ENCODE peak calls at places on chromosomes 1 and 21, in five cellular contexts. N is Calu3, O is hepatocyte, X is IMR-90, T is GM13977. Z is an unnamed sample.

GRCh38 chr1:93671090-93671743 is 10.4 kb downstream of the BCAR3 start:
- DNase-seq in N (no peak), O (no peak), X (no peak), T (no peak), Z (no peak)

GRCh38 chr1:184930645-184931044 is 43.7 kb downstream of the NIBAN1 start:
- DNase-seq in N (no peak), O (no peak), X (no peak), T (no peak), Z (no peak)

GRCh38 chr1:227797144-227797543 is 18.3 kb upstream of the PRSS38 start:
- DNase-seq in N (no peak), O (no peak), X (no peak), T (no peak), Z (no peak)

GRCh38 chr1:66490817-66491216 is 43.1 kb upstream of the SGIP1 start:
- DNase-seq in N (no peak), O (no peak), X (peak), T (no peak), Z (no peak)

GRCh38 chr1:225820522-225821120 is 10.7 kb downstream of the EPHX1 start:
- DNase-seq in N (no peak), O (no peak), X (no peak), T (no peak), Z (no peak)

GRCh38 chr21:38527737-38528136 is 29.5 kb upstream of the ERG start:
- DNase-seq in N (no peak), O (peak), X (no peak), T (no peak), Z (no peak)

GRCh38 chr21:38438476-38438893 is 59.8 kb downstream of the ERG start:
- DNase-seq in N (peak), O (peak), X (peak), T (no peak), Z (no peak)

GRCh38 chr1:30366914-30367313 is 356.5 kb downstream of the MATN1 start:
- DNase-seq in N (no peak), O (no peak), X (no peak), T (no peak), Z (no peak)

GRCh38 chr1:23557471-23558124 is 1.7 kb downstream of the ID3 start:
- DNase-seq in N (no peak), O (no peak), X (peak), T (no peak), Z (no peak)

GRCh38 chr1:34529935-34530859 is 224.7 kb upstream of the GJB5 start:
- DNase-seq in N (no peak), O (no peak), X (no peak), T (peak), Z (peak)

GRCh38 chr1:150152182-150152536 is 2.4 kb downstream of the PLEKHO1 start:
- DNase-seq in N (no peak), O (no peak), X (no peak), T (no peak), Z (no peak)

GRCh38 chr1:221858758-221859157 is 116.9 kb upstream of the DUSP10 start:
- DNase-seq in N (no peak), O (no peak), X (peak), T (no peak), Z (no peak)

GRCh38 chr1:34639701-34640100 is 115.1 kb upstream of the GJB5 start:
- DNase-seq in N (no peak), O (no peak), X (no peak), T (no peak), Z (no peak)

GRCh38 chr21:46643379-46644177 is 8.1 kb downstream of the PRMT2 start:
- DNase-seq in N (no peak), O (no peak), X (no peak), T (no peak), Z (no peak)

DNA sequence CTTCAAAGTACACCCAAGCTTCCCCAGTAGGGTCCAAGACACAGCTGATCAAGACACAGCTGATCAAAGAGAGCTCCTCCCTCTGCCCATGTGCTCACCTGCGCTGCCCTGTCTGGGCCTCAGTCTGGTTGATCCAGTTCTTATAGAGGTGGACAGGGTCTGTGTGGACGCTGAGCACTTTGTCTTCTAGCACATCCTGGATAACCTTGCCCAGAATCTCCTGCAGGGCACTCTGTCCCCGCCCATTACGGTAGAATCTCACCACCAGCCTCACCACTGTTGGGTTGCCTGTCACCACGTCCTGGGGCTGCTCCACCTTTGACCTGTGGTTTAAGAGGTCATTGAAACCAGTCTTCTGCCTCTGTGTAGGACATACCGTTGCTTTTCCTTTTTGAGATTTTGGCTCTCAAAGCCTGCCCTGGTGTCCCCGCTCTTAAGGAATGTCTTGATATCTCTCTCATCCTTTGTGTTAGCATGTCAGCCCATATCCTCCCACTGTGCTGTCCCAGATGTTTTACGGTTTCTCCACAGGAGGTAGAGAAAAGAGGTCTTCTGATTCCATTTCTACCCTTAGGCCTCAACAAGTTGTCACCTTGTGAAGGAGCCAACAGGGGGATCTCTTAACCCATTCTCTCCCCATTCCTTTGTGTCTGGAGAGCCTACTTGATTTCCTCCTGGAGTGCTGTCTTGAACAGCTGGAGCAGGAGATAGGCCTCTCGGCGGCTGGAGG is 33.5 kb downstream of the IQGAP3 start:
- DNase-seq in N (no peak), O (no peak), X (no peak), T (no peak), Z (no peak)
- TF ChIP-seq CTCF in N (no peak), O (no peak), X (no peak), T (no peak), Z (no peak)

DNA sequence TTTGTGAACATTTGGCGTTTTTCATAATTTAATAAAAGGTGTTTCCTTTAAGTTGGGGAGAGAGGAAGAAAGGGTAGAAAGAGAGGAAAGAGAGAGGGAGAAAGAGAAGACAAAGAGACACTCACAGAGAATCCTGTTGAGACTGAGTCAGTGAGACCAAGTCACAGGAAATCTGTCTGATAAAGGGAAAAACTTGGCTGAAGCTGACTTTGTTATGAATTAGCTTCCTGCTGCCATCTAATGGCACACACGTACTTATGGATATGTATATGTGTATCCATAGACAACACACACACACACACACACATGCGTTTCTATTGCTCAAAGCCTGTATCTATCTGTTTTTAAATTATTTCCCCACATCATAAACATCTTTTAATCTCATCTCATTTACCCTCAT is 42.5 kb upstream of the DISC1 start:
- DNase-seq in N (peak), O (peak), X (peak), T (peak), Z (peak)
- TF ChIP-seq CTCF in N (peak), O (peak), X (peak), T (peak), Z (peak)

GRCh38 chr21:27426196-27426595 is 459.3 kb upstream of the ADAMTS5 start:
- DNase-seq in N (no peak), O (no peak), X (no peak), T (no peak), Z (no peak)

GRCh38 chr21:27423906-27424595 is 457.2 kb upstream of the ADAMTS5 start:
- DNase-seq in N (peak), O (peak), X (peak), T (no peak), Z (no peak)

GRCh38 chr21:27425574-27425973 is 458.7 kb upstream of the ADAMTS5 start:
- DNase-seq in N (no peak), O (no peak), X (peak), T (no peak), Z (no peak)

GRCh38 chr21:27424601-27425000 is 457.7 kb upstream of the ADAMTS5 start:
- DNase-seq in N (no peak), O (no peak), X (peak), T (no peak), Z (no peak)

DNA sequence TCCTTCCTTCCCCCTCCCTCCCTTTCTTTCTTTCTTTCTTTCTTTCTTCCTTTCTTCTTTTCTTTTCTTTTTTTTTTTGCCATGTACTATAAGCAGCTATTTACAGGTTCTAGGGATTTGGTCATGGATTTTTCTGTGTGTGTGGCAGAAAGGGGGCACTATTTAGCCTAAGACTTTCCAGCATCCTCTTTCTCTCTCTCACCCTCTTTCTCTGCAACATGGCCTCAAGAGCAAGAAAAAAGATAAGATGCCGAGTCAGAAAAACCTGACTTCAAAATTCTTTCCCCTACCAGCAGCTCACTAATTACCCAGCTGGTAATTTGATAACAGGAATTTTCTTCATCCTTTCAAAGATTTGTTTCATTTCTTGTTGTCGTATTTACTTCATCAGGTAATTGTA is 458.3 kb upstream of the ADAMTS5 start:
- DNase-seq in N (no peak), O (no peak), X (no peak), T (no peak), Z (no peak)
- TF ChIP-seq CTCF in N (no peak), O (no peak), X (no peak), T (no peak), Z (no peak)

GRCh38 chr1:50332941-50333594 is 90.2 kb downstream of the DMRTA2 start:
- DNase-seq in N (peak), O (peak), X (peak), T (peak), Z (peak)
- TF ChIP-seq CTCF in N (peak), O (peak), X (peak), T (peak), Z (peak)

Z was measured in GM10248.